ENCODE peak calls at places on chromosomes 7 and 10, in six cellular contexts. One of them, this sample, is unnamed.

GRCh38 chr10:131842351-131843088 is 58.3 kb upstream of the PPP2R2D start:
- DNase-seq in RCC 7860: no peak
- DNase-seq in NCI-H1930: no peak
- DNase-seq in HEK293T: no peak
- DNase-seq in astrocyte of the spinal cord: no peak
- DNase-seq in fibroblast of mammary gland: no peak
- DNase-seq in this sample: no peak

GRCh38 chr10:2920638-2921037 is 146.7 kb upstream of the PFKP start:
- DNase-seq in NCI-H1930: no peak
- DNase-seq in fibroblast of mammary gland: no peak
- DNase-seq in HEK293T: no peak
- DNase-seq in astrocyte of the spinal cord: no peak
- DNase-seq in RCC 7860: no peak
- DNase-seq in this sample: no peak

GRCh38 chr7:105677803-105678583 is 96.7 kb upstream of the EFCAB10 start:
- DNase-seq in astrocyte of the spinal cord: no peak
- DNase-seq in HEK293T: no peak
- DNase-seq in NCI-H1930: no peak
- DNase-seq in fibroblast of mammary gland: no peak
- DNase-seq in RCC 7860: no peak
- DNase-seq in this sample: no peak

GRCh38 chr10:79027147-79028055 is 41.4 kb upstream of the ZMIZ1 start:
- DNase-seq in HEK293T: no peak
- DNase-seq in fibroblast of mammary gland: no peak
- DNase-seq in RCC 7860: no peak
- DNase-seq in NCI-H1930: no peak
- DNase-seq in astrocyte of the spinal cord: no peak
- DNase-seq in this sample: no peak

GRCh38 chr7:44347546-44348114 is 22.2 kb upstream of the CAMK2B start:
- DNase-seq in NCI-H1930: no peak
- DNase-seq in astrocyte of the spinal cord: no peak
- DNase-seq in fibroblast of mammary gland: no peak
- DNase-seq in RCC 7860: no peak
- DNase-seq in HEK293T: no peak
- DNase-seq in this sample: no peak

GRCh38 chr7:93119191-93119905 is 1.6 kb upstream of the SAMD9 start:
- DNase-seq in NCI-H1930: no peak
- DNase-seq in RCC 7860: no peak
- DNase-seq in astrocyte of the spinal cord: peak
- DNase-seq in HEK293T: no peak
- DNase-seq in fibroblast of mammary gland: no peak
- DNase-seq in this sample: no peak

GRCh38 chr7:17311952-17312351 is 13.5 kb downstream of the AHR start:
- DNase-seq in HEK293T: no peak
- DNase-seq in fibroblast of mammary gland: no peak
- DNase-seq in NCI-H1930: no peak
- DNase-seq in astrocyte of the spinal cord: no peak
- DNase-seq in RCC 7860: no peak
- DNase-seq in this sample: no peak

GRCh38 chr7:97844036-97844435 is 28.2 kb downstream of the ASNS start:
- DNase-seq in RCC 7860: no peak
- DNase-seq in astrocyte of the spinal cord: no peak
- DNase-seq in HEK293T: no peak
- DNase-seq in NCI-H1930: no peak
- DNase-seq in fibroblast of mammary gland: peak
- DNase-seq in this sample: no peak

GRCh38 chr7:125025620-125026019 is 96.0 kb upstream of the POT1 start:
- DNase-seq in fibroblast of mammary gland: no peak
- DNase-seq in RCC 7860: no peak
- DNase-seq in HEK293T: no peak
- DNase-seq in astrocyte of the spinal cord: no peak
- DNase-seq in NCI-H1930: no peak
- DNase-seq in this sample: no peak